ENCODE peak calls at places on chromosome 13, in seven cellular contexts. H is non-pigmented ciliary epithelial cell; G is NCI-H510A; V is AG08395; T is kidney glomerular epithelial cell; J is stimulated activated CD4-positive, alpha-beta T cell treated with anti-CD3 and anti-CD28 coated beads, Interleukin-12 subunit alpha, Interleukin-12 subunit beta, amount 100 ng/mL, for 24 hours; N is ovary. R is an unnamed sample.

GRCh38 chr13:61575941-61576340 is 160.3 kb upstream of the PCDH20 start:
- DNase-seq in H (no peak), G (no peak), V (no peak), T (no peak), J (no peak), N (no peak), R (no peak)

GRCh38 chr13:26646603-26647002 is 89.1 kb downstream of the WASF3 start:
- DNase-seq in H (no peak), G (no peak), V (no peak), T (no peak), J (no peak), N (no peak), R (no peak)

GRCh38 chr13:43487459-43487858 is 299.3 kb downstream of the ENOX1 start:
- DNase-seq in H (no peak), G (no peak), V (no peak), T (no peak), J (no peak), N (no peak), R (no peak)

GRCh38 chr13:46075811-46076210 is 23.3 kb upstream of the ZC3H13 start:
- DNase-seq in H (no peak), G (no peak), V (no peak), T (no peak), J (no peak), N (no peak), R (no peak)

GRCh38 chr13:50400035-50400726 is 384.9 kb downstream of the KCNRG start:
- DNase-seq in H (no peak), G (no peak), V (no peak), T (no peak), J (no peak), N (no peak), R (no peak)

GRCh38 chr13:92843549-92843948 is 383.1 kb upstream of the GPC6 start:
- DNase-seq in H (peak; percentile 14), G (no peak), V (peak; percentile 39), T (peak; percentile 79), J (no peak), N (no peak), R (peak; percentile 81)

GRCh38 chr13:114087430-114087829 is 45.0 kb downstream of the RASA3 start:
- DNase-seq in H (no peak), G (no peak), V (no peak), T (no peak), J (no peak), N (peak; percentile 6), R (no peak)

GRCh38 chr13:41064493-41064892 is 3.2 kb downstream of the WBP4 start:
- DNase-seq in H (no peak), G (no peak), V (peak; percentile 71), T (peak; percentile 51), J (no peak), N (no peak), R (no peak)

GRCh38 chr13:79393564-79394249 is 12.3 kb downstream of the RBM26 start:
- DNase-seq in H (no peak), G (no peak), V (no peak), T (no peak), J (no peak), N (no peak), R (peak; percentile 36)